ENCODE peak calls at places on chromosomes 2 and 18, in four cellular contexts. V is foreskin keratinocyte; E is WTC11; O is effector memory CD8-positive, alpha-beta T cell. R is an unnamed sample.

GRCh38 chr18:36142751-36143150 is 13.1 kb downstream of the ELP2 start:
- ATAC-seq in V (no peak), E (no peak), O (no peak), R (no peak)

GRCh38 chr2:100064165-100064564 is 78.2 kb downstream of the AFF3 start:
- ATAC-seq in V (no peak), E (no peak), O (no peak), R (no peak)

GRCh38 chr18:39796413-39796812 is 2158.6 kb upstream of the PIK3C3 start:
- ATAC-seq in V (peak), E (no peak), O (no peak), R (no peak)

GRCh38 chr18:9704233-9705118 is 3.6 kb upstream of the RAB31 start:
- ATAC-seq in V (no peak), E (no peak), O (no peak), R (no peak)

GRCh38 chr2:223943561-223944008 is 1.6 kb downstream of the WDFY1 start:
- ATAC-seq in V (peak), E (no peak), O (no peak), R (peak)

GRCh38 chr2:189142893-189143759 is 36.4 kb downstream of the COL5A2 start:
- ATAC-seq in V (peak), E (peak), O (peak), R (peak)

GRCh38 chr2:95041060-95041823 is 15.7 kb downstream of the MAL start:
- ATAC-seq in V (no peak), E (no peak), O (no peak), R (no peak)

GRCh38 chr2:181463573-181463972 is 6.4 kb downstream of the ITGA4 start:
- ATAC-seq in V (no peak), E (no peak), O (no peak), R (no peak)

GRCh38 chr2:28908172-28908571 is 13.7 kb downstream of the WDR43 start:
- ATAC-seq in V (no peak), E (no peak), O (no peak), R (no peak)

GRCh38 chr2:111100087-111100764 is 20.5 kb upstream of the BCL2L11 start:
- ATAC-seq in V (no peak), E (no peak), O (no peak), R (no peak)

R was measured in SK-N-SH treated with all-trans-retinoic acid at 6 μM for 48 hours.